ENCODE peak calls at places on chromosomes 11 and 22, in six cellular contexts. D, K, T, E, A and G are unnamed samples.

GRCh38 chr11:3056296-3057068 is 741 bp downstream of the CARS1 start:
- DNase-seq in T (no peak), A (peak), E (peak), K (peak), D (peak), G (no peak)

GRCh38 chr22:46974077-46974476 is 211.6 kb downstream of the TBC1D22A start:
- DNase-seq in E (no peak), K (peak), T (no peak), D (no peak), A (no peak), G (no peak)

GRCh38 chr11:96367357-96367756 is 22.4 kb downstream of the CCDC82 start:
- DNase-seq in E (no peak), K (no peak), D (no peak), T (no peak), A (no peak), G (no peak)

GRCh38 chr11:134231958-134232674 is 7.6 kb downstream of the VPS26B start:
- DNase-seq in K (no peak), T (no peak), E (no peak), A (no peak), D (no peak), G (no peak)

GRCh38 chr11:84241374-84242131 is 955.4 kb upstream of the CCDC90B start:
- DNase-seq in T (no peak), A (no peak), E (no peak), D (no peak), K (no peak), G (no peak)

GRCh38 chr11:67644042-67644441 is 4.5 kb upstream of the TBX10 start:
- DNase-seq in E (no peak), T (no peak), K (no peak), A (no peak), D (no peak), G (no peak)

GRCh38 chr11:44859528-44859925 is 91.2 kb downstream of the TP53I11 start:
- DNase-seq in K (peak), E (no peak), A (no peak), D (no peak), T (no peak), G (no peak)

GRCh38 chr11:10322830-10323792 is 18.2 kb downstream of the ADM start:
- DNase-seq in E (peak), T (peak), D (peak), K (no peak), A (no peak), G (peak)

GRCh38 chr11:34570584-34570983 is 50.3 kb upstream of the EHF start:
- DNase-seq in D (no peak), K (no peak), E (no peak), A (no peak), T (no peak), G (no peak)

GRCh38 chr11:100719809-100720221 is 32.7 kb downstream of the ARHGAP42 start:
- DNase-seq in T (no peak), E (peak), K (peak), D (peak), A (peak), G (peak)

GRCh38 chr11:44505591-44506054 is 59.8 kb upstream of the CD82 start:
- DNase-seq in T (no peak), D (no peak), A (no peak), K (no peak), E (no peak), G (peak)

GRCh38 chr11:26229270-26229669 is 102.7 kb upstream of the ANO3 start:
- DNase-seq in K (no peak), E (no peak), A (no peak), T (no peak), D (no peak), G (no peak)

GRCh38 chr11:128772814-128773213 is 78.9 kb downstream of the FLI1 start:
- DNase-seq in D (peak), E (peak), T (peak), A (peak), K (peak), G (no peak)

GRCh38 chr22:41758231-41758630 is 42.2 kb upstream of the CCDC134 start:
- DNase-seq in T (no peak), K (no peak), E (no peak), A (no peak), D (no peak), G (no peak)

GRCh38 chr11:114251797-114252327 is 44.3 kb upstream of the NNMT start:
- DNase-seq in E (no peak), D (no peak), K (no peak), A (no peak), T (no peak), G (no peak)

GRCh38 chr11:120182790-120183491 is 27.9 kb upstream of the OAF start:
- DNase-seq in E (peak), D (peak), K (peak), A (peak), T (no peak), G (no peak)

GRCh38 chr11:128458316-128458715 is 129.0 kb downstream of the ETS1 start:
- DNase-seq in E (no peak), K (no peak), T (no peak), A (no peak), D (no peak), G (no peak)

GRCh38 chr11:86999859-87000753 is 37.6 kb upstream of the TMEM135 start:
- DNase-seq in A (no peak), D (no peak), E (no peak), T (no peak), K (no peak), G (peak)

GRCh38 chr22:31970490-31971444 is 26.4 kb downstream of the YWHAH start:
- DNase-seq in T (peak), D (peak), A (peak), E (peak), K (peak), G (peak)

GRCh38 chr11:72821920-72822799 is 7.9 kb downstream of the ATG16L2 start:
- DNase-seq in K (peak), E (peak), A (peak), D (peak), T (peak), G (peak)

GRCh38 chr22:32265882-32266767 is 11.0 kb upstream of the SLC5A4 start:
- DNase-seq in D (peak), E (no peak), A (peak), K (no peak), T (peak), G (peak)

GRCh38 chr11:13287026-13287425 is 9.4 kb downstream of the BMAL1 start:
- DNase-seq in D (no peak), E (no peak), T (peak), A (no peak), K (no peak), G (no peak)

GRCh38 chr22:24685804-24686203 is 82.8 kb downstream of the GGT1 start:
- DNase-seq in K (peak), D (no peak), T (no peak), A (peak), E (no peak), G (no peak)

GRCh38 chr22:26939466-26939865 is 282.1 kb downstream of the MIAT start:
- DNase-seq in T (no peak), A (no peak), D (no peak), E (no peak), K (no peak), G (no peak)

GRCh38 chr11:134558258-134558835 is 146.3 kb upstream of the B3GAT1 start:
- DNase-seq in T (no peak), D (no peak), A (no peak), E (no peak), K (no peak), G (no peak)

GRCh38 chr11:119694334-119694733 is 34.7 kb downstream of the NECTIN1 start:
- DNase-seq in K (no peak), T (no peak), E (no peak), A (no peak), D (peak), G (no peak)

GRCh38 chr11:81030186-81030585 is 1589.4 kb upstream of the TENM4 start:
- DNase-seq in K (no peak), D (no peak), A (no peak), E (no peak), T (no peak), G (no peak)

GRCh38 chr22:22030493-22031182 is 48.1 kb upstream of the TOP3B start:
- DNase-seq in A (no peak), K (no peak), D (no peak), T (no peak), E (no peak), G (peak)

GRCh38 chr11:75768909-75769771 is 562 bp downstream of the DGAT2 start:
- DNase-seq in K (peak), A (no peak), T (no peak), D (no peak), E (peak), G (no peak)

GRCh38 chr22:22882033-22882717 is 5.4 kb upstream of the IGLL5 start:
- DNase-seq in E (peak), A (no peak), K (peak), D (no peak), T (no peak), G (no peak)

GRCh38 chr11:119509277-119509841 is 86.4 kb upstream of the THY1 start:
- DNase-seq in K (no peak), T (no peak), A (no peak), D (no peak), E (no peak), G (no peak)

GRCh38 chr11:79050784-79051183 is 390.0 kb downstream of the TENM4 start:
- DNase-seq in T (no peak), A (no peak), D (no peak), K (no peak), E (no peak), G (peak)

GRCh38 chr11:1391165-1392010 is 1.7 kb downstream of the BRSK2 start:
- DNase-seq in K (peak), A (no peak), D (peak), E (no peak), T (no peak), G (no peak)

GRCh38 chr11:3836903-3837302 is 3.9 kb downstream of the RHOG start:
- DNase-seq in D (no peak), K (peak), T (peak), A (peak), E (no peak), G (no peak)

GRCh38 chr11:115054541-115055538 is 376.5 kb downstream of the NXPE2 start:
- DNase-seq in T (no peak), A (peak), K (no peak), E (no peak), D (no peak), G (no peak)

GRCh38 chr11:10379022-10379421 is 74.1 kb downstream of the ADM start:
- DNase-seq in T (no peak), K (no peak), E (no peak), A (no peak), D (no peak), G (peak)

GRCh38 chr22:30694638-30695350 is at the start of gene OSBP2:
- DNase-seq in A (peak), D (peak), T (peak), K (peak), E (peak), G (peak)

GRCh38 chr22:30691204-30691603 is 3.5 kb upstream of the OSBP2 start:
- DNase-seq in T (no peak), K (no peak), D (no peak), E (no peak), A (no peak), G (no peak)

GRCh38 chr22:30695351-30695762 is 683 bp downstream of the OSBP2 start:
- DNase-seq in D (no peak), K (no peak), A (no peak), T (no peak), E (no peak), G (no peak)

GRCh38 chr22:30695871-30696655 is 1.4 kb downstream of the OSBP2 start:
- DNase-seq in A (no peak), E (no peak), T (no peak), K (no peak), D (no peak), G (no peak)

DNA sequence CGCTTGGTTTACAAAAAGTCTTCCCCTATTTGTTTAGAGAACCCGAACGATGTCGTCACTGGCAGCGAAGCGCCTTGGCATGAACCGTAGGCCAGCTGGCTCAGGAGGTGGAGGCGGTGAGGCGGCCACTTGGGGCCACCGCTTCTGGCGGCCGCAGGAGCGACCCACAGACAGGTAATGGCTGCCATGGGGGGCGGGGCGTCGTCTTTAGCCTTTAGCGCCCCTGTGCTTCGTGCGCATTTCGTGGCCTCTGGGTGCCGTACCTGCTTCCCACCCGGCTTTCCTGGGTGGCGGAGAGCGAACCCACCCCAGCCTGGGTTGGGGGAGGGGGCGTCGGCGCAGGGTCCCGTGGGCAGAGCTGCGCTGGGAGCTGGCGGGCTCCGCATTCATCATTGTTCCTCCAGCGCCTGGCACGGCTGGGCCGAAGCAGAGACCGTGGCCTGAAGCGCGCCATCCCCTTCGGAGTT is 470 bp upstream of the OSBP2 start:
- DNase-seq in K (peak), D (peak), E (peak), A (peak), T (peak), G (peak)
- TF ChIP-seq CTCF in K (no peak), D (peak), E (no peak), A (no peak), T (no peak), G (no peak)

GRCh38 chr11:20156280-20156875 is 3.9 kb downstream of the DBX1 start:
- DNase-seq in D (no peak), A (no peak), T (peak), E (no peak), K (no peak), G (no peak)
- H3K4me3 ChIP-seq in D (no peak), A (no peak), T (peak), E (peak), K (no peak), G (no peak)

DNA sequence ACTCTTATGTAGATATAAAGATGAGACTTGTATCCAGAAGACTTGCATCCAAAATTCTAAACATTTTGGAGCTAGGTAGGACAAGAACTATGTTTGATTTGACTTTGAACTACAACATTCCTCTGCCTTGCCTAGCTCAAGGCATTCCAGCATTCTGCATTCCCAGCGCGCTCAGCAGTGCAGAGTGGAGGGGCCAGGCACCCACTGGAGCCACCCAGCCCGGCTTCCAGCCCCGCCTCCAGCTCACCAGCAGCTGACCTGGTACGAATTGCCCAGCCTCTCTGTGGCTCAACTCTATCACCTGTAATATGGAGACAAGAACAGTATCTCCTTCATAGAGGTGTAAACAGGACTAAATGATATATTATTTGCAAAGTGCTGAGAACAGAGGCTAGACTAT is 28.8 kb downstream of the PRDM10 start:
- DNase-seq in E (no peak), K (peak), D (peak), A (peak), T (no peak), G (no peak)
- H3K27ac ChIP-seq in E (no peak), K (peak), D (no peak), A (no peak), T (no peak), G (no peak)

GRCh38 chr11:30295178-30295885 is 27.6 kb upstream of the ARL14EP start:
- DNase-seq in K (peak), D (no peak), T (no peak), A (no peak), E (no peak), G (no peak)
- TF ChIP-seq CTCF in K (no peak), D (no peak), T (no peak), A (no peak), E (no peak), G (no peak)

DNA sequence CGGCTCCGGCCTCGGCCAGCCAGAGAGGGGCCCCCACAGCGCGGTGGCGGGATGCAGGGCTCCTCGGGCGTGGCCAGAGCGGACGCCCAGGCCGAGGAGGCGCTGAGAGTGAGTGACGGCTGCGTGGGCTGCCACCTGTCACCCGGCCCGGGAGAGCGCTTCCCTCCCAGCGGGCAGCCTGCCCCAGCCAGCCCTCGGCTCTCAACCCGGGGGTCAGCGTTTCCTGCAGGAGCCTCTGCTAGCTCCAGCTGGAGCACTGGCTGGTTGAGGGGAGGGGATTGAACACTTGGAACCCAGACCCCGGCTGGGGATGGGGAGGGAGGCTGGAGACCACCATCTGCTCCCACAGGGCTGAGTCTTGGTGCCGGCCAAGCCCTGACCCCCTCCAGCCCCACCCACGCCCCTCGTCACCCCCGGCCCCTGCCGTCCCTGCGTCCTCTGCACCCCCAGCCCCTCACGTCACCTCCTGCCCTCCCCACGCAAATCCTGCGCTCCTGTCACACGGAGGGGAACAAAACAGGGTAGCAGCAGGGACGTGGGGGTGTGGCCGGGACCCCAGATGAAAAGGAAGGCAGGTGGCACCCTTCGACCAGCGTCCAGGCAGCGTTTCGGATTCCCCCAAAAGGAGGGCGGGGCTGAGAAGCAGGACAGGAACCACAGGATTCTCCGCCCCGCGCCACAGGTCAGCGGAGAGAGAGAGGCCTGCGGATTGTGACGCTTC is 156.9 kb downstream of the BRD1 start:
- DNase-seq in D (peak), A (no peak), T (no peak), E (peak), K (peak), G (no peak)
- H3K4me3 ChIP-seq in D (no peak), A (peak), T (peak), E (peak), K (no peak), G (peak)

DNA sequence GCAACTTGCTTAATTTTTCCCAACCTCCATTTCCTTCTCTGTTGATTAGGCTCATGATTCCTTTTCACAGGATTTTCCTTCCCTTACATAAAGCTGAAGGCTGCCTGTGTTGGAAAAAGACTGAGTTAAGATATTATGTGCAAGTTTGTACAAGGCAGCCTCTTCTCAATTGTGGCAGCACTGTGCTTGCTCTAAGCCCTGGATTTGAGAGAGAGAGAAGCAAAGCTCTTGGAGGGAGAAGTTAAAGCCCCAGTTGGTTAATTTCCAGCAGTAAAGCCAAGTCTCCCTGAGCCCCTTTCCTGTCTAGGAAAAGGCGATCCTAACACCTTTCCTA is 128.3 kb upstream of the SESN3 start:
- DNase-seq in T (no peak), K (no peak), E (no peak), D (no peak), A (no peak), G (no peak)
- H3K27ac ChIP-seq in T (no peak), K (no peak), E (peak), D (no peak), A (no peak), G (no peak)